ENCODE peak calls at places on chromosomes 6 and 20, in six cellular contexts. One of them, this sample, is unnamed.

GRCh38 chr6:421211-421610 is 29.7 kb downstream of the IRF4 start:
- DNase-seq in progenitor cell of endocrine pancreas: no peak
- DNase-seq in AG08396: no peak
- DNase-seq in NCI-H2081: no peak
- DNase-seq in amniotic stem cell: no peak
- DNase-seq in iris pigment epithelial cell: no peak
- DNase-seq in this sample: no peak

GRCh38 chr20:62805365-62805710 is 703 bp downstream of the OGFR start:
- DNase-seq in progenitor cell of endocrine pancreas: no peak
- DNase-seq in AG08396: peak
- DNase-seq in NCI-H2081: no peak
- DNase-seq in amniotic stem cell: no peak
- DNase-seq in iris pigment epithelial cell: no peak
- DNase-seq in this sample: no peak

GRCh38 chr6:89007209-89008001 is 44.0 kb upstream of the RNGTT start:
- DNase-seq in progenitor cell of endocrine pancreas: no peak
- DNase-seq in AG08396: no peak
- DNase-seq in NCI-H2081: no peak
- DNase-seq in amniotic stem cell: no peak
- DNase-seq in iris pigment epithelial cell: peak
- DNase-seq in this sample: no peak

GRCh38 chr6:169800668-169801395 is 49.4 kb downstream of the ERMARD start:
- DNase-seq in progenitor cell of endocrine pancreas: peak
- DNase-seq in AG08396: peak
- DNase-seq in NCI-H2081: peak
- DNase-seq in amniotic stem cell: no peak
- DNase-seq in iris pigment epithelial cell: peak
- DNase-seq in this sample: peak

GRCh38 chr20:22684763-22685443 is 100.5 kb upstream of the FOXA2 start:
- DNase-seq in progenitor cell of endocrine pancreas: no peak
- DNase-seq in AG08396: no peak
- DNase-seq in NCI-H2081: peak
- DNase-seq in amniotic stem cell: no peak
- DNase-seq in iris pigment epithelial cell: no peak
- DNase-seq in this sample: no peak

GRCh38 chr6:35425284-35425683 is 26.9 kb upstream of the FANCE start:
- DNase-seq in progenitor cell of endocrine pancreas: no peak
- DNase-seq in AG08396: peak
- DNase-seq in NCI-H2081: no peak
- DNase-seq in amniotic stem cell: peak
- DNase-seq in iris pigment epithelial cell: peak
- DNase-seq in this sample: no peak

GRCh38 chr6:79077680-79078056 is 386 bp downstream of the PHIP start:
- DNase-seq in progenitor cell of endocrine pancreas: no peak
- DNase-seq in AG08396: peak
- DNase-seq in NCI-H2081: peak
- DNase-seq in amniotic stem cell: no peak
- DNase-seq in iris pigment epithelial cell: no peak
- DNase-seq in this sample: no peak

GRCh38 chr6:19697744-19698290 is 139.4 kb upstream of the ID4 start:
- DNase-seq in progenitor cell of endocrine pancreas: no peak
- DNase-seq in AG08396: peak
- DNase-seq in NCI-H2081: no peak
- DNase-seq in amniotic stem cell: peak
- DNase-seq in iris pigment epithelial cell: peak
- DNase-seq in this sample: no peak

GRCh38 chr20:7038029-7038428 is 270.5 kb downstream of the BMP2 start:
- DNase-seq in progenitor cell of endocrine pancreas: no peak
- DNase-seq in AG08396: no peak
- DNase-seq in NCI-H2081: no peak
- DNase-seq in amniotic stem cell: no peak
- DNase-seq in iris pigment epithelial cell: peak
- DNase-seq in this sample: no peak

GRCh38 chr6:30684386-30685156 is 1.9 kb downstream of the PPP1R18 start:
- DNase-seq in progenitor cell of endocrine pancreas: no peak
- DNase-seq in AG08396: peak
- DNase-seq in NCI-H2081: no peak
- DNase-seq in amniotic stem cell: no peak
- DNase-seq in iris pigment epithelial cell: peak
- DNase-seq in this sample: no peak

This sample was measured in Panc1.